ENCODE peak calls at places on chromosomes 16 and 17, in seven cellular contexts. One of them, this sample, is unnamed.

GRCh38 chr17:50049636-50050035 is 6.3 kb upstream of the ITGA3 start:
- DNase-seq in H9: peak
- DNase-seq in H1: no peak
- DNase-seq in mesendoderm: no peak
- DNase-seq in neuronal stem cell: no peak
- DNase-seq in mesenchymal stem cell: no peak
- DNase-seq in trophoblast cell: no peak
- DNase-seq in this sample: no peak

GRCh38 chr17:1413281-1413791 is 13.3 kb upstream of the YWHAE start:
- DNase-seq in H9: no peak
- DNase-seq in H1: no peak
- DNase-seq in mesendoderm: no peak
- DNase-seq in neuronal stem cell: no peak
- DNase-seq in mesenchymal stem cell: peak
- DNase-seq in trophoblast cell: no peak
- DNase-seq in this sample: peak

GRCh38 chr17:58786586-58787295 is 31.1 kb downstream of the PPM1E start:
- DNase-seq in H9: no peak
- DNase-seq in H1: no peak
- DNase-seq in mesendoderm: no peak
- DNase-seq in neuronal stem cell: no peak
- DNase-seq in mesenchymal stem cell: peak
- DNase-seq in trophoblast cell: peak
- DNase-seq in this sample: peak

GRCh38 chr16:88653101-88653500 is 2.2 kb upstream of the CYBA start:
- DNase-seq in H9: no peak
- DNase-seq in H1: no peak
- DNase-seq in mesendoderm: no peak
- DNase-seq in neuronal stem cell: no peak
- DNase-seq in mesenchymal stem cell: no peak
- DNase-seq in trophoblast cell: no peak
- DNase-seq in this sample: no peak

GRCh38 chr16:85511938-85512551 is 101.1 kb upstream of the GSE1 start:
- DNase-seq in H9: no peak
- DNase-seq in H1: no peak
- DNase-seq in mesendoderm: no peak
- DNase-seq in neuronal stem cell: no peak
- DNase-seq in mesenchymal stem cell: no peak
- DNase-seq in trophoblast cell: no peak
- DNase-seq in this sample: no peak

GRCh38 chr17:12040478-12040877 is 19.8 kb downstream of the MAP2K4 start:
- DNase-seq in H9: no peak
- DNase-seq in H1: no peak
- DNase-seq in mesendoderm: no peak
- DNase-seq in neuronal stem cell: no peak
- DNase-seq in mesenchymal stem cell: no peak
- DNase-seq in trophoblast cell: no peak
- DNase-seq in this sample: peak

GRCh38 chr17:53721101-53721500 is 101.6 kb upstream of the KIF2B start:
- DNase-seq in H9: no peak
- DNase-seq in H1: no peak
- DNase-seq in mesendoderm: no peak
- DNase-seq in neuronal stem cell: no peak
- DNase-seq in mesenchymal stem cell: no peak
- DNase-seq in trophoblast cell: no peak
- DNase-seq in this sample: peak

GRCh38 chr17:38943607-38944006 is 18.2 kb downstream of the LASP1NB start:
- DNase-seq in H9: no peak
- DNase-seq in H1: no peak
- DNase-seq in mesendoderm: no peak
- DNase-seq in neuronal stem cell: no peak
- DNase-seq in mesenchymal stem cell: no peak
- DNase-seq in trophoblast cell: no peak
- DNase-seq in this sample: peak

GRCh38 chr16:50531901-50532300 is 16.3 kb upstream of the NKD1 start:
- DNase-seq in H9: no peak
- DNase-seq in H1: no peak
- DNase-seq in mesendoderm: no peak
- DNase-seq in neuronal stem cell: no peak
- DNase-seq in mesenchymal stem cell: no peak
- DNase-seq in trophoblast cell: no peak
- DNase-seq in this sample: no peak

GRCh38 chr16:84924339-84925091 is 86.8 kb downstream of the ZDHHC7 start:
- DNase-seq in H9: no peak
- DNase-seq in H1: no peak
- DNase-seq in mesendoderm: no peak
- DNase-seq in neuronal stem cell: no peak
- DNase-seq in mesenchymal stem cell: no peak
- DNase-seq in trophoblast cell: no peak
- DNase-seq in this sample: no peak

GRCh38 chr17:64378890-64379354 is 11.7 kb downstream of the PECAM1 start:
- DNase-seq in H9: no peak
- DNase-seq in H1: no peak
- DNase-seq in mesendoderm: no peak
- DNase-seq in neuronal stem cell: no peak
- DNase-seq in mesenchymal stem cell: no peak
- DNase-seq in trophoblast cell: no peak
- DNase-seq in this sample: no peak

GRCh38 chr17:50290074-50290702 is 15.9 kb downstream of the TMEM92 start:
- DNase-seq in H9: no peak
- DNase-seq in H1: no peak
- DNase-seq in mesendoderm: peak
- DNase-seq in neuronal stem cell: no peak
- DNase-seq in mesenchymal stem cell: peak
- DNase-seq in trophoblast cell: peak
- DNase-seq in this sample: peak

GRCh38 chr16:28504707-28505404 is 1.8 kb downstream of the IL27 start:
- DNase-seq in H9: no peak
- DNase-seq in H1: no peak
- DNase-seq in mesendoderm: no peak
- DNase-seq in neuronal stem cell: no peak
- DNase-seq in mesenchymal stem cell: no peak
- DNase-seq in trophoblast cell: peak
- DNase-seq in this sample: no peak

GRCh38 chr17:47776330-47777197 is 43.5 kb downstream of the TBX21 start:
- DNase-seq in H9: peak
- DNase-seq in H1: no peak
- DNase-seq in mesendoderm: peak
- DNase-seq in neuronal stem cell: no peak
- DNase-seq in mesenchymal stem cell: peak
- DNase-seq in trophoblast cell: peak
- DNase-seq in this sample: peak

GRCh38 chr16:30115238-30115637 is 1.9 kb upstream of the GDPD3 start:
- DNase-seq in H9: no peak
- DNase-seq in H1: no peak
- DNase-seq in mesendoderm: no peak
- DNase-seq in neuronal stem cell: no peak
- DNase-seq in mesenchymal stem cell: no peak
- DNase-seq in trophoblast cell: peak
- DNase-seq in this sample: no peak

GRCh38 chr17:72515291-72516065 is 394.7 kb downstream of the SOX9 start:
- DNase-seq in H9: no peak
- DNase-seq in H1: no peak
- DNase-seq in mesendoderm: peak
- DNase-seq in neuronal stem cell: no peak
- DNase-seq in mesenchymal stem cell: no peak
- DNase-seq in trophoblast cell: no peak
- DNase-seq in this sample: peak

GRCh38 chr17:81101614-81102306 is 63.5 kb upstream of the PVALEF start:
- DNase-seq in H9: peak
- DNase-seq in H1: peak
- DNase-seq in mesendoderm: peak
- DNase-seq in neuronal stem cell: peak
- DNase-seq in mesenchymal stem cell: peak
- DNase-seq in trophoblast cell: peak
- DNase-seq in this sample: peak

GRCh38 chr17:57257911-57258885 is 1.9 kb downstream of the MSI2 start:
- DNase-seq in H9: no peak
- DNase-seq in H1: no peak
- DNase-seq in mesendoderm: peak
- DNase-seq in neuronal stem cell: peak
- DNase-seq in mesenchymal stem cell: peak
- DNase-seq in trophoblast cell: peak
- DNase-seq in this sample: no peak

DNA sequence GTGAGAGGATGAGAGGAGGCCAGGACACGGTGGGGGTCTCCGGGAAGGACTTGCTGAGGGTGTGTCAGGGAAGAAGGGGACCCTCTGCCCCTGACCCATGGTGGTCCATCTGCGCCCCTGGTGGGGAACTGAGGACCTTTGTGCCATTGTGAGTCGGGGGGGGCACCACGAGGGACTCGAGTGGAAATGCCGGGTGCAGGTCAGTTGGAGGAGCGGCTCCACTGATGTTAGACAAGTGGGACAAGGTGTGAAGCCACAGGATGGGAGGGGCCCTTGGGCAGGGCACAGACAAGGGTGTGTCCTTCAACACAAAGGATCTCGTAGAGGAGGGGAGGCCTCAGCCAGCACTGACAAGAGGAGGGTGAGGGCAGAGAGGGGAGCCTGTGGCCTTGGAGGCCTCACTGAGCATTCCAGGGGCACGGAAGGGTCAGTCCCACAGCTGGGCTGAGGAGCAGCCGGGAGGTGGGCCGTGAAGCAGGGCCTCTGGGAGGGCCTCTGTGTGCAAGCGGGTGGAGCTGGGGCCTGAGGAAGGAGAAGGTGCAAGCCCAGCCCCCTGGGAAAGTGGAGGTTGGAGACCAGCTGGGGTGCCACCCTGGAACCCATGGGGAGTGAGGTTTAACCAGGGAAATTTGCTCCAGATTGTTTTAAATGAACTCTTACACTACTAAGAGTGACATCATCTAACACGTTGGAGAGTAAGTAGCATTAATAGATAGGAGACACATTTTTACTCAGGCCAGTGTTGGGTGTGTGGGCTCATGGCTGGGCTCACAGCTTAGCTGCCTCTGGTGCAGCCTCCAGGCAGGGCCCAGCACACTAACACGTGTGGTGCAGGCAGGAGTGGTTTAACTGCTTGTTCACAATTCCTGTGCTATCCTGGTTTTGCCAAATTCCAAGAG is 27.9 kb downstream of the NARF start:
- DNase-seq in H9: no peak
- DNase-seq in H1: no peak
- DNase-seq in mesendoderm: no peak
- DNase-seq in neuronal stem cell: no peak
- DNase-seq in mesenchymal stem cell: no peak
- DNase-seq in trophoblast cell: no peak
- DNase-seq in this sample: no peak
- H2BK5ac ChIP-seq in H9: no peak
- H2BK5ac ChIP-seq in H1: no peak
- H2BK5ac ChIP-seq in mesendoderm: no peak
- H2BK5ac ChIP-seq in neuronal stem cell: peak
- H2BK5ac ChIP-seq in mesenchymal stem cell: no peak
- H2BK5ac ChIP-seq in trophoblast cell: no peak
- H2BK5ac ChIP-seq in this sample: no peak

GRCh38 chr16:22206847-22207714 is 1.0 kb downstream of the EEF2K start:
- DNase-seq in H9: peak
- DNase-seq in H1: no peak
- DNase-seq in mesendoderm: no peak
- DNase-seq in neuronal stem cell: no peak
- DNase-seq in mesenchymal stem cell: peak
- DNase-seq in trophoblast cell: peak
- DNase-seq in this sample: peak
- H3K27ac ChIP-seq in H9: no peak
- H3K27ac ChIP-seq in H1: no peak
- H3K27ac ChIP-seq in mesendoderm: no peak
- H3K27ac ChIP-seq in neuronal stem cell: no peak
- H3K27ac ChIP-seq in mesenchymal stem cell: peak
- H3K27ac ChIP-seq in trophoblast cell: no peak
- H3K27ac ChIP-seq in this sample: peak

GRCh38 chr17:77768475-77768874 is 190.0 kb upstream of the TNRC6C start:
- DNase-seq in H9: no peak
- DNase-seq in H1: no peak
- DNase-seq in mesendoderm: no peak
- DNase-seq in neuronal stem cell: no peak
- DNase-seq in mesenchymal stem cell: no peak
- DNase-seq in trophoblast cell: no peak
- DNase-seq in this sample: no peak
- H2BK5ac ChIP-seq in H9: no peak
- H2BK5ac ChIP-seq in H1: no peak
- H2BK5ac ChIP-seq in mesendoderm: no peak
- H2BK5ac ChIP-seq in neuronal stem cell: no peak
- H2BK5ac ChIP-seq in mesenchymal stem cell: no peak
- H2BK5ac ChIP-seq in trophoblast cell: no peak
- H2BK5ac ChIP-seq in this sample: no peak

GRCh38 chr17:76586741-76587487 is 1.3 kb upstream of the ST6GALNAC2 start:
- DNase-seq in H9: no peak
- DNase-seq in H1: no peak
- DNase-seq in mesendoderm: peak
- DNase-seq in neuronal stem cell: no peak
- DNase-seq in mesenchymal stem cell: no peak
- DNase-seq in trophoblast cell: peak
- DNase-seq in this sample: no peak

GRCh38 chr17:76585048-76585648 is 512 bp downstream of the ST6GALNAC2 start:
- DNase-seq in H9: peak
- DNase-seq in H1: no peak
- DNase-seq in mesendoderm: peak
- DNase-seq in neuronal stem cell: peak
- DNase-seq in mesenchymal stem cell: peak
- DNase-seq in trophoblast cell: peak
- DNase-seq in this sample: no peak

GRCh38 chr17:76588182-76588581 is 2.5 kb upstream of the ST6GALNAC2 start:
- DNase-seq in H9: no peak
- DNase-seq in H1: no peak
- DNase-seq in mesendoderm: no peak
- DNase-seq in neuronal stem cell: no peak
- DNase-seq in mesenchymal stem cell: no peak
- DNase-seq in trophoblast cell: no peak
- DNase-seq in this sample: no peak

GRCh38 chr17:76584427-76585047 is 1.1 kb downstream of the ST6GALNAC2 start:
- DNase-seq in H9: no peak
- DNase-seq in H1: no peak
- DNase-seq in mesendoderm: peak
- DNase-seq in neuronal stem cell: peak
- DNase-seq in mesenchymal stem cell: no peak
- DNase-seq in trophoblast cell: peak
- DNase-seq in this sample: no peak

DNA sequence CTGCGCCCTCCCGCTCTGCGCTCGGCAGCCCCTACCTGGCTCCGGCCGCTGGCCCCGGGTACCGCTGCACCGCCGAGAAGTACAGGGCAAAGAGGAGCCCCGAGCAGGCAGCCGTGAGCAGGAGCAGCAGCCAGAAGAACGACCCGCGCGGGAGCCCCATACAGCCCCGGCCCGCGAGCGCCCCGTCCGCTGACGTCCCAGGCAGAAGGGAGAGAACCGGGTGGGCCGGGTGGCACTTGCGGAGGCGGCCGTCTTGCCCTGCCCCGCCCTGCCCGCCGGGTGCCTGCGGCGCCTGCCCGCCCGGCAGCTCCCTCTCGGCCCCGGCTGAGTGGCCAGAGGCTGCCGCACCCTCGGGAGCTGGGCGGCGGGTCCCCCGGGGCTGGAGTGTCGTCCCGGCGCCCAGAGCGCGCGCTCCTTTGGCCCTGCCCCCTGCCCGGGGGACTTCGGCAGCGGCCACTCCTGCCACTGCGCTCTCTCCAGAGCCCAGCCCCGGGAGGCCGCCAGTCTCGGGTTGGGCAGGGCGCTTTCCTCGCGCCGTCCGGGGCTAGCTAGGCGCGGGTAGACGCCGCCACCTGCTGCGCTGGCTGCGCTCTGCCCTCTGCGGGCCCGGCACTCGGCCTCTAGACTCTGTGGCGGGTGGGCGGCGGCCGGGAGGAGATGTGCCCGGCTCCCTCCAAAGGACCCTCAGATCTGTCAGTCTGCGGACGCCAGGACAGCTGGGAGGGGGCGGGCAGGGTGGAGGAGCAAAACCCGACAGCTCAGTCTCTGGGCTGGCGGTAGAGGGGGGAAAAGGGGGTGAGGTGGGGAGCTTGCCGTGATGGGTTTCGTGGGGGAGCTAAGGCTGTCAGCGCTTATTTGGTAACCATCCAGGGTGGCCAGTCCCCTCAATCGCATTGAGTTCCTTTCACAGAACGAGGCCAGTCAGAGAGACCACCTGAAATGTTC is at the start of gene ST6GALNAC2:
- DNase-seq in H9: no peak
- DNase-seq in H1: no peak
- DNase-seq in mesendoderm: peak
- DNase-seq in neuronal stem cell: no peak
- DNase-seq in mesenchymal stem cell: peak
- DNase-seq in trophoblast cell: peak
- DNase-seq in this sample: no peak
- H3K27ac ChIP-seq in H9: no peak
- H3K27ac ChIP-seq in H1: no peak
- H3K27ac ChIP-seq in mesendoderm: no peak
- H3K27ac ChIP-seq in neuronal stem cell: no peak
- H3K27ac ChIP-seq in mesenchymal stem cell: no peak
- H3K27ac ChIP-seq in trophoblast cell: peak
- H3K27ac ChIP-seq in this sample: no peak